ENCODE peak calls at places on chromosomes 7 and 10, in six cellular contexts. One of them, this sample, is unnamed.

GRCh38 chr7:18234519-18234918 is 206.9 kb upstream of the PRPS1L1 start:
- DNase-seq in neural crest cell: no peak
- DNase-seq in activated T-cell treated with anti-CD3 and anti-CD28 coated beads for 1 hour: no peak
- DNase-seq in activated effector memory CD4-positive, alpha-beta T cell treated with Interleukin-2 at 50 U/mL for 16 hours: no peak
- DNase-seq in A549: no peak
- DNase-seq in Calu3: no peak
- DNase-seq in this sample: no peak

GRCh38 chr10:86262671-86263165 is 103.9 kb downstream of the GRID1 start:
- DNase-seq in neural crest cell: no peak
- DNase-seq in activated T-cell treated with anti-CD3 and anti-CD28 coated beads for 1 hour: no peak
- DNase-seq in activated effector memory CD4-positive, alpha-beta T cell treated with Interleukin-2 at 50 U/mL for 16 hours: no peak
- DNase-seq in A549: no peak
- DNase-seq in Calu3: no peak
- DNase-seq in this sample: no peak

GRCh38 chr7:31006864-31007263 is 43.1 kb downstream of the GHRHR start:
- DNase-seq in neural crest cell: no peak
- DNase-seq in activated T-cell treated with anti-CD3 and anti-CD28 coated beads for 1 hour: no peak
- DNase-seq in activated effector memory CD4-positive, alpha-beta T cell treated with Interleukin-2 at 50 U/mL for 16 hours: no peak
- DNase-seq in A549: no peak
- DNase-seq in Calu3: no peak
- DNase-seq in this sample: no peak

GRCh38 chr7:115838829-115839228 is 191.7 kb downstream of the TFEC start:
- DNase-seq in neural crest cell: no peak
- DNase-seq in activated T-cell treated with anti-CD3 and anti-CD28 coated beads for 1 hour: no peak
- DNase-seq in activated effector memory CD4-positive, alpha-beta T cell treated with Interleukin-2 at 50 U/mL for 16 hours: no peak
- DNase-seq in A549: no peak
- DNase-seq in Calu3: no peak
- DNase-seq in this sample: peak

GRCh38 chr10:97483526-97483925 is 14.7 kb downstream of the MMS19 start:
- DNase-seq in neural crest cell: no peak
- DNase-seq in activated T-cell treated with anti-CD3 and anti-CD28 coated beads for 1 hour: no peak
- DNase-seq in activated effector memory CD4-positive, alpha-beta T cell treated with Interleukin-2 at 50 U/mL for 16 hours: no peak
- DNase-seq in A549: no peak
- DNase-seq in Calu3: no peak
- DNase-seq in this sample: peak

GRCh38 chr10:13338337-13339128 is 9.6 kb downstream of the SEPHS1 start:
- DNase-seq in neural crest cell: no peak
- DNase-seq in activated T-cell treated with anti-CD3 and anti-CD28 coated beads for 1 hour: no peak
- DNase-seq in activated effector memory CD4-positive, alpha-beta T cell treated with Interleukin-2 at 50 U/mL for 16 hours: no peak
- DNase-seq in A549: no peak
- DNase-seq in Calu3: no peak
- DNase-seq in this sample: no peak

GRCh38 chr7:73900286-73900685 is 39.3 kb downstream of the TMEM270 start:
- DNase-seq in neural crest cell: no peak
- DNase-seq in activated T-cell treated with anti-CD3 and anti-CD28 coated beads for 1 hour: no peak
- DNase-seq in activated effector memory CD4-positive, alpha-beta T cell treated with Interleukin-2 at 50 U/mL for 16 hours: no peak
- DNase-seq in A549: no peak
- DNase-seq in Calu3: no peak
- DNase-seq in this sample: no peak

GRCh38 chr10:5684971-5685763 is 529 bp downstream of the TASOR2 start:
- DNase-seq in neural crest cell: peak
- DNase-seq in activated T-cell treated with anti-CD3 and anti-CD28 coated beads for 1 hour: peak
- DNase-seq in activated effector memory CD4-positive, alpha-beta T cell treated with Interleukin-2 at 50 U/mL for 16 hours: peak
- DNase-seq in A549: peak
- DNase-seq in Calu3: peak
- DNase-seq in this sample: peak

GRCh38 chr7:12943781-12944180 is 256.3 kb downstream of the ARL4A start:
- DNase-seq in neural crest cell: no peak
- DNase-seq in activated T-cell treated with anti-CD3 and anti-CD28 coated beads for 1 hour: no peak
- DNase-seq in activated effector memory CD4-positive, alpha-beta T cell treated with Interleukin-2 at 50 U/mL for 16 hours: no peak
- DNase-seq in A549: no peak
- DNase-seq in Calu3: no peak
- DNase-seq in this sample: no peak

GRCh38 chr10:26801274-26801673 is 59.5 kb downstream of the ABI1 start:
- DNase-seq in neural crest cell: no peak
- DNase-seq in activated T-cell treated with anti-CD3 and anti-CD28 coated beads for 1 hour: no peak
- DNase-seq in activated effector memory CD4-positive, alpha-beta T cell treated with Interleukin-2 at 50 U/mL for 16 hours: no peak
- DNase-seq in A549: no peak
- DNase-seq in Calu3: no peak
- DNase-seq in this sample: no peak

GRCh38 chr10:97539523-97540200 is 32.9 kb upstream of the ANKRD2 start:
- DNase-seq in neural crest cell: no peak
- DNase-seq in activated T-cell treated with anti-CD3 and anti-CD28 coated beads for 1 hour: no peak
- DNase-seq in activated effector memory CD4-positive, alpha-beta T cell treated with Interleukin-2 at 50 U/mL for 16 hours: no peak
- DNase-seq in A549: no peak
- DNase-seq in Calu3: no peak
- DNase-seq in this sample: peak

GRCh38 chr10:70597856-70598815 is 4.4 kb downstream of the PRF1 start:
- DNase-seq in neural crest cell: no peak
- DNase-seq in activated T-cell treated with anti-CD3 and anti-CD28 coated beads for 1 hour: no peak
- DNase-seq in activated effector memory CD4-positive, alpha-beta T cell treated with Interleukin-2 at 50 U/mL for 16 hours: no peak
- DNase-seq in A549: no peak
- DNase-seq in Calu3: no peak
- DNase-seq in this sample: no peak

GRCh38 chr7:111164442-111164841 is 73.5 kb downstream of the LRRN3 start:
- DNase-seq in neural crest cell: no peak
- DNase-seq in activated T-cell treated with anti-CD3 and anti-CD28 coated beads for 1 hour: no peak
- DNase-seq in activated effector memory CD4-positive, alpha-beta T cell treated with Interleukin-2 at 50 U/mL for 16 hours: no peak
- DNase-seq in A549: no peak
- DNase-seq in Calu3: no peak
- DNase-seq in this sample: no peak

GRCh38 chr7:107846324-107846723 is 43.3 kb upstream of the SLC26A3 start:
- DNase-seq in neural crest cell: no peak
- DNase-seq in activated T-cell treated with anti-CD3 and anti-CD28 coated beads for 1 hour: no peak
- DNase-seq in activated effector memory CD4-positive, alpha-beta T cell treated with Interleukin-2 at 50 U/mL for 16 hours: no peak
- DNase-seq in A549: no peak
- DNase-seq in Calu3: no peak
- DNase-seq in this sample: no peak

GRCh38 chr10:78502208-78502943 is 468.7 kb downstream of the RPS24 start:
- DNase-seq in neural crest cell: no peak
- DNase-seq in activated T-cell treated with anti-CD3 and anti-CD28 coated beads for 1 hour: no peak
- DNase-seq in activated effector memory CD4-positive, alpha-beta T cell treated with Interleukin-2 at 50 U/mL for 16 hours: no peak
- DNase-seq in A549: no peak
- DNase-seq in Calu3: no peak
- DNase-seq in this sample: peak